ENCODE peak calls at places on chromosomes 5 and 9, in five cellular contexts. N is breast epithelium, F is lower lobe of right lung, Z is T-helper 17 cell, G is HepG2. X is an unnamed sample.

GRCh38 chr5:57324159-57324558 is 150.3 kb downstream of the GPBP1 start:
- DNase-seq in N (no peak), F (no peak), Z (no peak), G (no peak), X (no peak)

GRCh38 chr9:77543131-77543822 is 104.8 kb downstream of the GNA14 start:
- DNase-seq in N (no peak), F (no peak), Z (no peak), G (no peak), X (no peak)

GRCh38 chr5:98933446-98934072 is 4.8 kb upstream of the CHD1 start:
- DNase-seq in N (no peak), F (no peak), Z (no peak), G (no peak), X (no peak)

GRCh38 chr9:117145081-117145480 is 269.8 kb downstream of the ASTN2 start:
- DNase-seq in N (no peak), F (no peak), Z (no peak), G (no peak), X (no peak)

GRCh38 chr5:74303575-74303974 is 337.0 kb downstream of the ENC1 start:
- DNase-seq in N (no peak), F (no peak), Z (no peak), G (no peak), X (no peak)

GRCh38 chr5:125083932-125084331 is 337.5 kb upstream of the ZNF608 start:
- DNase-seq in N (no peak), F (no peak), Z (no peak), G (no peak), X (peak; percentile 68)

GRCh38 chr9:121434946-121435345 is 64.7 kb downstream of the GGTA1 start:
- DNase-seq in N (no peak), F (no peak), Z (no peak), G (no peak), X (peak; percentile 86)

GRCh38 chr5:97986069-97986468 is 787.4 kb upstream of the RGMB start:
- DNase-seq in N (no peak), F (no peak), Z (no peak), G (no peak), X (peak; percentile 44)

GRCh38 chr9:33416996-33417395 is 14.6 kb upstream of the AQP7 start:
- DNase-seq in N (no peak), F (no peak), Z (peak; percentile 26), G (no peak), X (no peak)

GRCh38 chr5:120604898-120605297 is 140.8 kb downstream of the PRR16 start:
- DNase-seq in N (no peak), F (no peak), Z (no peak), G (no peak), X (peak; percentile 98)

GRCh38 chr5:148687427-148687826 is 33.1 kb upstream of the HTR4 start:
- DNase-seq in N (no peak), F (no peak), Z (no peak), G (peak; percentile 57), X (peak; percentile 55)

GRCh38 chr5:99030871-99031440 is 102.1 kb upstream of the CHD1 start:
- DNase-seq in N (no peak), F (no peak), Z (no peak), G (no peak), X (no peak)

GRCh38 chr9:114382951-114383865 is 4.6 kb downstream of the AKNA start:
- DNase-seq in N (no peak), F (no peak), Z (peak; percentile 79), G (no peak), X (no peak)

GRCh38 chr5:135356522-135357318 is 42.3 kb downstream of the MACROH2A1 start:
- DNase-seq in N (no peak), F (no peak), Z (no peak), G (no peak), X (peak; percentile 92)

GRCh38 chr5:161966544-161966943 is 101.0 kb upstream of the GABRG2 start:
- DNase-seq in N (no peak), F (no peak), Z (no peak), G (peak; percentile 3), X (no peak)

GRCh38 chr9:125701351-125701750 is 5.7 kb downstream of the MAPKAP1 start:
- DNase-seq in N (no peak), F (no peak), Z (no peak), G (no peak), X (peak; percentile 75)

GRCh38 chr5:179267071-179267670 is 78.1 kb downstream of the ADAMTS2 start:
- DNase-seq in N (no peak), F (peak; percentile 38), Z (no peak), G (no peak), X (no peak)

GRCh38 chr5:149435015-149435376 is 55.9 kb upstream of the IL17B start:
- DNase-seq in N (no peak), F (no peak), Z (no peak), G (no peak), X (no peak)

GRCh38 chr5:50667653-50668403 is 1.4 kb downstream of the PARP8 start:
- DNase-seq in N (peak; percentile 30), F (peak; percentile 86), Z (peak; percentile 82), G (no peak), X (peak; percentile 36)

GRCh38 chr9:88678431-88678830 is 143.5 kb downstream of the NXNL2 start:
- DNase-seq in N (no peak), F (no peak), Z (no peak), G (no peak), X (no peak)

GRCh38 chr5:68093455-68094159 is 121.9 kb upstream of the PIK3R1 start:
- DNase-seq in N (no peak), F (no peak), Z (no peak), G (no peak), X (no peak)

GRCh38 chr5:2006971-2007291 is 124.2 kb upstream of the IRX4 start:
- DNase-seq in N (no peak), F (no peak), Z (no peak), G (no peak), X (no peak)

GRCh38 chr5:68505917-68506860 is 290.6 kb downstream of the PIK3R1 start:
- DNase-seq in N (no peak), F (no peak), Z (no peak), G (peak; percentile 54), X (peak; percentile 59)

GRCh38 chr5:131814990-131815389 is 18.2 kb upstream of the FNIP1 start:
- DNase-seq in N (no peak), F (no peak), Z (no peak), G (no peak), X (peak; percentile 86)

GRCh38 chr5:176432707-176433106 is 15.5 kb upstream of the FAF2 start:
- DNase-seq in N (no peak), F (no peak), Z (no peak), G (no peak), X (no peak)

GRCh38 chr5:131684595-131684994 is 49.6 kb upstream of the RAPGEF6 start:
- DNase-seq in N (no peak), F (no peak), Z (no peak), G (peak; percentile 57), X (no peak)

GRCh38 chr5:133232911-133233310 is 181.1 kb downstream of the HSPA4 start:
- DNase-seq in N (no peak), F (no peak), Z (no peak), G (no peak), X (no peak)

GRCh38 chr5:52648726-52649125 is 139.0 kb upstream of the ITGA1 start:
- DNase-seq in N (no peak), F (no peak), Z (no peak), G (no peak), X (no peak)

GRCh38 chr9:126513159-126514036 is 100.3 kb upstream of the LMX1B start:
- DNase-seq in N (no peak), F (peak; percentile 34), Z (no peak), G (no peak), X (no peak)

GRCh38 chr9:133779516-133780403 is 41.6 kb upstream of the SARDH start:
- DNase-seq in N (no peak), F (no peak), Z (no peak), G (no peak), X (no peak)

GRCh38 chr9:3682186-3682585 is 156.4 kb upstream of the RFX3 start:
- DNase-seq in N (no peak), F (no peak), Z (no peak), G (no peak), X (no peak)

X was measured in iris pigment epithelial cell.